ENCODE peak calls at places on chromosomes 3 and 15, in ten cellular contexts. T is fibroblast of mammary gland; E is HTR-8/SVneo; L is NCI-H345; X is suprapubic skin; V is NCI-H748 treated with DMSO at 0.1 percent for 48 hours; N is SJSA1; S is substantia nigra; F is ELF-1; H is activated CD8-positive, alpha-beta memory T cell treated with anti-CD3 and anti-CD28 coated beads for 4 hours. B is an unnamed sample.
A peak's percentile ranks its signal among the peaks of the same experiment; 100 is the strongest.

GRCh38 chr3:8769088-8769822 is at the start of gene OXTR:
- DNase-seq in T (peak; percentile 62), E (peak; percentile 83), L (peak; percentile 76), X (peak; percentile 82), V (peak; percentile 20), N (peak; percentile 73), S (peak; percentile 23), F (peak; percentile 95), H (no peak), B (peak; percentile 53)

GRCh38 chr3:176160997-176161396 is 1036.3 kb downstream of the TBL1XR1 start:
- DNase-seq in T (no peak), E (no peak), L (no peak), X (no peak), V (no peak), N (no peak), S (no peak), F (no peak), H (no peak), B (no peak)

GRCh38 chr3:14640157-14640562 is 11.4 kb upstream of the CCDC174 start:
- DNase-seq in T (peak; percentile 11), E (no peak), L (no peak), X (no peak), V (no peak), N (no peak), S (no peak), F (no peak), H (no peak), B (no peak)

GRCh38 chr3:9704343-9705322 is 1.0 kb downstream of the CPNE9 start:
- DNase-seq in T (peak; percentile 15), E (peak; percentile 57), L (peak; percentile 19), X (no peak), V (no peak), N (peak; percentile 45), S (no peak), F (peak; percentile 96), H (no peak), B (peak; percentile 50)

GRCh38 chr3:71629289-71630252 is 46.0 kb upstream of the FOXP1 start:
- DNase-seq in T (peak; percentile 86), E (no peak), L (no peak), X (no peak), V (no peak), N (no peak), S (no peak), F (no peak), H (no peak), B (no peak)

GRCh38 chr3:105837143-105837740 is 31.6 kb downstream of the CBLB start:
- DNase-seq in T (peak; percentile 50), E (no peak), L (no peak), X (no peak), V (no peak), N (no peak), S (no peak), F (no peak), H (no peak), B (no peak)

GRCh38 chr3:62558549-62559112 is 185.3 kb upstream of the FEZF2 start:
- DNase-seq in T (peak; percentile 39), E (peak; percentile 15), L (peak; percentile 0), X (no peak), V (peak; percentile 8), N (no peak), S (no peak), F (peak; percentile 77), H (no peak), B (no peak)

GRCh38 chr3:39671116-39671515 is 138.3 kb upstream of the MYRIP start:
- DNase-seq in T (peak; percentile 77), E (no peak), L (no peak), X (no peak), V (no peak), N (no peak), S (no peak), F (no peak), H (no peak), B (no peak)

GRCh38 chr15:60932051-60932915 is 296.8 kb downstream of the RORA start:
- DNase-seq in T (peak; percentile 72), E (no peak), L (no peak), X (no peak), V (no peak), N (no peak), S (no peak), F (peak; percentile 6), H (peak; percentile 6), B (no peak)

GRCh38 chr3:145898487-145898886 is 262.5 kb downstream of the PLOD2 start:
- DNase-seq in T (peak; percentile 12), E (no peak), L (no peak), X (no peak), V (no peak), N (no peak), S (no peak), F (no peak), H (no peak), B (no peak)

GRCh38 chr15:41011055-41011815 is 58.0 kb downstream of the CHAC1 start:
- DNase-seq in T (no peak), E (no peak), L (no peak), X (no peak), V (no peak), N (no peak), S (no peak), F (no peak), H (no peak), B (no peak)

GRCh38 chr15:70608156-70608555 is 155.2 kb downstream of the UACA start:
- DNase-seq in T (peak; percentile 43), E (no peak), L (no peak), X (no peak), V (no peak), N (no peak), S (no peak), F (no peak), H (no peak), B (no peak)

GRCh38 chr15:65434201-65434600 is 11.5 kb upstream of the IGDCC4 start:
- DNase-seq in T (no peak), E (no peak), L (no peak), X (no peak), V (no peak), N (no peak), S (no peak), F (no peak), H (no peak), B (no peak)

GRCh38 chr15:72766780-72767179 is 16.8 kb downstream of the ADPGK start:
- DNase-seq in T (no peak), E (no peak), L (no peak), X (no peak), V (no peak), N (no peak), S (no peak), F (no peak), H (no peak), B (no peak)

GRCh38 chr3:98099848-98100247 is 12.9 kb downstream of the OR5AC2 start:
- DNase-seq in T (no peak), E (no peak), L (no peak), X (no peak), V (no peak), N (no peak), S (no peak), F (no peak), H (no peak), B (no peak)

GRCh38 chr15:50879016-50879415 is 29.5 kb upstream of the AP4E1 start:
- DNase-seq in T (no peak), E (no peak), L (no peak), X (no peak), V (no peak), N (no peak), S (no peak), F (no peak), H (no peak), B (no peak)

GRCh38 chr3:78825858-78826215 is 942.0 kb downstream of the ROBO1 start:
- DNase-seq in T (no peak), E (no peak), L (no peak), X (no peak), V (no peak), N (no peak), S (no peak), F (no peak), H (no peak), B (no peak)

GRCh38 chr15:93017521-93017920 is 71.5 kb downstream of the RGMA start:
- DNase-seq in T (peak; percentile 25), E (no peak), L (no peak), X (no peak), V (no peak), N (no peak), S (no peak), F (no peak), H (no peak), B (no peak)

GRCh38 chr3:71723452-71724170 is 1.6 kb downstream of the EIF4E3 start:
- DNase-seq in T (no peak), E (no peak), L (no peak), X (no peak), V (no peak), N (no peak), S (no peak), F (no peak), H (no peak), B (no peak)

GRCh38 chr3:38655708-38656300 is 6.3 kb upstream of the SCN5A start:
- DNase-seq in T (peak; percentile 45), E (peak; percentile 48), L (peak; percentile 47), X (no peak), V (peak; percentile 2), N (no peak), S (no peak), F (peak; percentile 69), H (no peak), B (no peak)

GRCh38 chr3:31903686-31904431 is 77.2 kb downstream of the OSBPL10 start:
- DNase-seq in T (no peak), E (no peak), L (no peak), X (no peak), V (no peak), N (no peak), S (no peak), F (peak; percentile 22), H (no peak), B (no peak)

GRCh38 chr3:128859573-128860154 is 19.8 kb upstream of the ACAD9 start:
- DNase-seq in T (no peak), E (no peak), L (no peak), X (no peak), V (no peak), N (no peak), S (no peak), F (peak; percentile 48), H (no peak), B (no peak)

GRCh38 chr15:78103406-78104118 is 11.2 kb downstream of the SH2D7 start:
- DNase-seq in T (no peak), E (no peak), L (no peak), X (no peak), V (no peak), N (no peak), S (no peak), F (peak; percentile 44), H (no peak), B (no peak)

GRCh38 chr3:43998841-43999805 is 242.6 kb upstream of the TOPAZ1 start:
- DNase-seq in T (peak; percentile 74), E (peak; percentile 59), L (peak; percentile 90), X (no peak), V (peak; percentile 30), N (no peak), S (no peak), F (peak; percentile 82), H (no peak), B (no peak)

GRCh38 chr15:52357949-52358348 is 62.3 kb upstream of the MYO5C start:
- DNase-seq in T (no peak), E (no peak), L (no peak), X (no peak), V (no peak), N (no peak), S (no peak), F (no peak), H (no peak), B (no peak)

GRCh38 chr15:96158938-96159337 is 171.6 kb upstream of the NR2F2 start:
- DNase-seq in T (peak; percentile 11), E (no peak), L (no peak), X (no peak), V (no peak), N (no peak), S (no peak), F (no peak), H (no peak), B (no peak)

GRCh38 chr15:26891448-26891881 is 24.6 kb downstream of the GABRA5 start:
- DNase-seq in T (peak; percentile 56), E (peak; percentile 32), L (peak; percentile 64), X (no peak), V (peak; percentile 37), N (peak; percentile 51), S (peak; percentile 32), F (peak; percentile 91), H (no peak), B (peak; percentile 89)

GRCh38 chr15:45107941-45108630 is 5.9 kb downstream of the DUOX2 start:
- DNase-seq in T (no peak), E (no peak), L (no peak), X (peak; percentile 78), V (no peak), N (no peak), S (no peak), F (no peak), H (no peak), B (no peak)

B was measured in dorsolateral prefrontal cortex.